ENCODE peak calls at places on chromosomes 6 and 20, in eight cellular contexts. C is Peyer's patch, T is testis, N is ovary, G is heart left ventricle, D is IMR-90, W is uterus, J is transverse colon. H is an unnamed sample. For H3K4me1, the result is how much of the 10 kb centered on the place peaks cover.

GRCh38 chr20:57650756-57651483 is 30.7 kb upstream of the ZBP1 start:
- DNase-seq in C (peak), T (peak), N (peak), G (peak), D (no peak), W (no peak), J (no peak), H (no peak)

GRCh38 chr6:5599112-5599511 is 337.8 kb downstream of the FARS2 start:
- DNase-seq in C (no peak), T (no peak), N (no peak), G (no peak), D (no peak), W (no peak), J (no peak), H (no peak)

GRCh38 chr6:2999005-2999620 is 581 bp upstream of the NQO2 start:
- DNase-seq in C (peak), T (peak), N (no peak), G (no peak), D (peak), W (no peak), J (peak), H (no peak)

GRCh38 chr6:53831956-53832660 is 37.3 kb downstream of the LRRC1 start:
- DNase-seq in C (no peak), T (no peak), N (no peak), G (no peak), D (no peak), W (no peak), J (no peak), H (no peak)

GRCh38 chr6:128807577-128807976 is 75.4 kb upstream of the LAMA2 start:
- DNase-seq in C (no peak), T (no peak), N (no peak), G (no peak), D (peak), W (no peak), J (no peak), H (no peak)

GRCh38 chr6:113857565-113858066 is 471 bp downstream of the MARCKS start:
- DNase-seq in C (peak), T (peak), N (peak), G (peak), D (no peak), W (peak), J (peak), H (no peak)

GRCh38 chr20:41173161-41173721 is 35.9 kb downstream of the PLCG1 start:
- DNase-seq in C (peak), T (peak), N (peak), G (peak), D (peak), W (peak), J (peak), H (peak)

GRCh38 chr6:154179443-154179842 is 140.4 kb downstream of the OPRM1 start:
- DNase-seq in C (no peak), T (no peak), N (no peak), G (no peak), D (no peak), W (no peak), J (no peak), H (no peak)

GRCh38 chr6:27126046-27126814 is 121.3 kb upstream of the PRSS16 start:
- DNase-seq in C (no peak), T (no peak), N (no peak), G (no peak), D (no peak), W (no peak), J (no peak), H (no peak)

GRCh38 chr6:27129095-27129815 is 118.2 kb upstream of the PRSS16 start:
- DNase-seq in C (no peak), T (no peak), N (no peak), G (no peak), D (peak), W (no peak), J (no peak), H (no peak)

GRCh38 chr6:27127874-27128795 is 119.4 kb upstream of the PRSS16 start:
- DNase-seq in C (no peak), T (no peak), N (no peak), G (no peak), D (no peak), W (no peak), J (no peak), H (no peak)

GRCh38 chr6:27128796-27129094 is 118.8 kb upstream of the PRSS16 start:
- DNase-seq in C (no peak), T (no peak), N (no peak), G (no peak), D (no peak), W (no peak), J (no peak), H (no peak)

GRCh38 chr6:27126815-27127537 is 120.5 kb upstream of the PRSS16 start:
- DNase-seq in C (peak), T (peak), N (peak), G (peak), D (peak), W (peak), J (peak), H (no peak)
- TF ChIP-seq POLR2A in C (no peak), T (no peak), N (no peak), G (no peak), D (peak), W (peak), J (no peak), H (no peak)

DNA sequence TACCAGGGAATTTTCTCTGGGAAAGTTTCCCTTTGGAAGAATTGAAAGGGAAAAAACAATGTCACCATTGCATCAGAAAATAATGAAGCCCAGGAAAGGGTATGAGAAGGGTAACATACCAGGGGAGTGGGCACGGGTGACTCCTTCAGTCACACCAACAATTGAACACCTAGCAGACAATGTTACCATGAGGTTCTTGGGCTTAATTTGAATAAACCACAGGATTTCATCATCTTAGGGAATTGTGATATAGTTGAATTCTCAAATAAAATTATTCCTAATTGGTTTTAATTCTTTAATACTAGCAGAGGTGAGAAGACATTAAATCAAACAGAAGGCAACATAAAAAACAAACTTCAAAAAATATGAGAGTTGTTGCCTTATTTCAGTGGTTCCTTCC is 73.7 kb upstream of the RREB1 start:
- DNase-seq in C (no peak), T (no peak), N (no peak), G (no peak), D (no peak), W (no peak), J (no peak), H (no peak)
- H3K4me1 ChIP-seq in C (under half), T (under half), N (under half), G (under half), D (under half), W (under half), J (under half), H (under half)

GRCh38 chr6:8108031-8108660 is 5.8 kb upstream of the EEF1E1 start:
- DNase-seq in C (no peak), T (no peak), N (no peak), G (no peak), D (peak), W (no peak), J (no peak), H (no peak)

GRCh38 chr6:8100159-8100854 is 2.0 kb downstream of the EEF1E1 start:
- DNase-seq in C (no peak), T (no peak), N (no peak), G (no peak), D (no peak), W (no peak), J (no peak), H (no peak)

GRCh38 chr6:8103726-8104125 is 1.4 kb upstream of the EEF1E1 start:
- DNase-seq in C (no peak), T (no peak), N (no peak), G (no peak), D (no peak), W (no peak), J (no peak), H (no peak)

DNA sequence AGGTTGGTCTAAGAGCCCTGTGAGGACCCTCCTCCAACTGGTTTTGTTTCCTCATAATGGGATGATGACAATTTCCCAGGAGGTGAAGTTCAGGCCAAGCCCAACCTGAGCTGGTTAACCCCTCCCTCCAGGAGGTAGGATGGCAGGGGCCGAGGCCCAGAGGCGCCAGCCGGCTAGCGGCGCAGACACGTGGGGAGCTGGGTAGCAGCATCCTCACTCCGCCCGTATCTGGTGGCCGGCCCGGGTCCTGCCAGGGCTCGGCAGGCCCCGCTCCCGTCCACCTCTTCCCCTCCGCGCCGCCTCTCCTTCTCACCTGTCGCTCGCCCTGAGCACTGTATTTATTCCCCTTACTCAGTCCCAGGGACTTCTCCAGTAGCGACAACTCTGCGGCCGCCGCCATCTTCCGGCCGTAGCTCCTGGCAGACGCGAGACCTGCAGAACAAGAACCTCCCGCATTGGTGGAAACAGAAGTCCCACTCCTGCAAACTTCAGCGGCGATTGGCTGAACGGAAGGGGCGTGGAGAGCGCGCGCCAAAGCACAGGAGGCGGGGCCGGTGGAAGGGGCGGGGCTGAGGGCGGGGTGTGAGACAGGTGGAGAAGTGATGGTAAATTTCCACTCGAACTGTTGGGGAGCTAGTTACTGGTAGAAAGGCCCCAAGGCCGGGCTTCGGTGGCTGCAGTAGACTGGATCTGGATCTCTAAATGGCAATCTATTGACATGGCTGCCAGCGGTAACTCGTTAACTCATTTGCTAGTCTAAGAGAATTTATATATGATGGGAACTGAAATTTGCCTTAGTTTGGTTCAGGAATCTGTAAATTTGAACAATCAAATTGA is at the start of gene EEF1E1:
- DNase-seq in C (peak), T (peak), N (peak), G (peak), D (peak), W (peak), J (peak), H (peak)
- TF ChIP-seq POLR2A in C (peak), T (no peak), N (peak), G (no peak), D (peak), W (no peak), J (peak), H (no peak)

GRCh38 chr6:52505726-52506501 is 70.9 kb downstream of the TRAM2 start:
- DNase-seq in C (no peak), T (peak), N (no peak), G (no peak), D (no peak), W (peak), J (no peak), H (no peak)

GRCh38 chr6:52509281-52510212 is 67.3 kb downstream of the TRAM2 start:
- DNase-seq in C (no peak), T (no peak), N (no peak), G (no peak), D (no peak), W (no peak), J (no peak), H (peak)

GRCh38 chr6:52506502-52506875 is 70.4 kb downstream of the TRAM2 start:
- DNase-seq in C (no peak), T (no peak), N (no peak), G (no peak), D (no peak), W (no peak), J (no peak), H (no peak)

GRCh38 chr6:52508261-52508739 is 68.6 kb downstream of the TRAM2 start:
- DNase-seq in C (no peak), T (no peak), N (no peak), G (no peak), D (no peak), W (no peak), J (no peak), H (no peak)

GRCh38 chr6:52507557-52508260 is 69.2 kb downstream of the TRAM2 start:
- DNase-seq in C (no peak), T (no peak), N (no peak), G (no peak), D (peak), W (no peak), J (no peak), H (peak)
- H3K4me1 ChIP-seq in C (under half), T (under half), N (under half), G (half or more), D (under half), W (under half), J (under half), H (under half)

DNA sequence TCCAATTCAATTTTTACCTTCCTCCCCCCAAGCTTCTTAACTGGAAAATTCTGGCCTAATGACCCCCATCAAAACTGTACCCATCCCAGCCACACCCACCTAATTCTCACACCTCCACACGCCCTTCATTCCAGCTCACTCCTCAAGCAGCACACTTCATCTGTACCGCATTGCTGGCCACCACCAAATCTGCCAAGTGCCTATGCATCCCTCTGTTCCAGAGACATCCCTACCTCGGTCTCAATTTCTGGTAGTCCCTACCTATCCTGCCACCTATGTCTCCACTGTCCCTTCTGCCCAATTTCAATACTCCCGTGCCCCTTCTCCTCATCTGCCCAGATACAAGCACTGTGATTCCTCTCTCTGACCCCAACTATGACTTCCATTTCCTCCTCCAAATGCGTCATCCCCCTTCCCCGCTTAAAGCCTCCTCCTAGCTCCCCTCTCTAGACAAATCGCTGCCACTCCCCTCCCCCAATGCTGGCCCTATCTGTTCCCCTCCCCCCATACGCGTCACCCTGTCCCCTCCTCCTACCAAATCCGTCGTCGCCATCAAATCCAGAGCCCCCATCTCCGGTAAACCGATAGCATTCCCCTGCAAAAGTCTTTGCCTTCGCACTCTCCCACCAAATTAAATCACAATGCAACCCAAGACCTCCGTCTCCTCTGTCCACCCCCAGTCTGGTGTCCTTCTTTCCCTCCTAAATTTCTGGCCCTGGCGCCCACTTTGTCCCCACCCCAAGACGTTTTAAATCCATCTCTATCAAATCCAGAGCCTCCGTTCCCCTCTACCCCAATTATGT is 1.2 kb downstream of the MTCH1 start:
- DNase-seq in C (no peak), T (peak), N (peak), G (peak), D (peak), W (peak), J (peak), H (no peak)
- TF ChIP-seq POLR2A in C (no peak), T (no peak), N (no peak), G (no peak), D (peak), W (no peak), J (peak), H (no peak)

DNA sequence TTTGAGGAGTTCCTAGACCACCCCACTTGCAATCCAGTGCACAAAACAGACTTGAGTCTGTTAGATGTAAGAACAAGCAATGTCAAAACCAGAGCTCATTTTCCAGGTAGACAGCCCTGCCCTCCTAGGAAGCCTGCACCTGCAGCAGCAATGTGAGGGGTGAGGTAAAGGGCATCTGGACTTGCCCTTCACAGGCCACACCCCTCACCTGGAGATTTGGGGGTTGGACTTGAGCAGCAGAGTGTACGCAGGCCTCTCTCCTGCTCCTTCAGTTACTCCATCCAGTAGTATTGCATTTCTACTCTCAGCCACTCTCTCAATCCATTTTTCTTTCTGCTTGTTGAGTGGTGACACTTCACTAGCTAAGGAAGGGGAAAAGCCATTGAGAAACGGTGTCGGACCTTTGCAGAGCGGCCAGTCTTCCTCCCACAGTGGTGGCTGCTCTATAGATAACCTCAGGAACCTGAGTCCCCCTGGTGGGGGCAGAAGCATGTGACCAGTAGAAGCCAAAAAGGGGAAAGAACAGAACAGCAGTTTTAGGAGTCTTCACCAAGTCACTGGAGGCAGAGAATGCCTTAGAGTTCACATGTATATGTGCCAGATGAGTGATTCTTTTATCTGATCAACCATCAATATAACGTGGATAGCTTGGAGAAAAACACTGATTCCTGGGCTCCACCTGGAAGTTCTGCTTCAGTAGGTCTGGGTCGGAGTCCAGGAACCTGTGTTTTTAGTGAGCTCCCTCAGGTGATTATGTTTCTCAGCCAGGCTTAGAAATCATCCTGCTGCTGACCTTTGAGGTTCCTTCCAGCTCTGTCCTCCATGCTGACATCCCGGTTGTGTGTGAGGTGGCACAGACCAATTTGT is 28.0 kb downstream of the ARFGEF2 start:
- DNase-seq in C (no peak), T (no peak), N (no peak), G (no peak), D (no peak), W (no peak), J (peak), H (no peak)
- H3K4me1 ChIP-seq in C (under half), T (under half), N (under half), G (under half), D (under half), W (under half), J (under half), H (under half)